ENCODE peak calls at places on chromosomes 16 and 17, in ten cellular contexts. Y, W, F, N, A, O, U, M, S and R are unnamed samples.

GRCh38 chr16:7270823-7271222 is 61.8 kb upstream of the RBFOX1 start:
- DNase-seq in Y (no peak), W (no peak), F (no peak), N (no peak), A (no peak), O (no peak), U (no peak), M (no peak), S (no peak), R (no peak)

GRCh38 chr16:57846078-57846697 is 43.9 kb upstream of the KIFC3 start:
- DNase-seq in Y (no peak), W (no peak), F (no peak), N (peak), A (no peak), O (no peak), U (no peak), M (no peak), S (peak), R (no peak)

GRCh38 chr16:80936410-80936809 is 70.3 kb downstream of the CMC2 start:
- DNase-seq in Y (no peak), W (no peak), F (no peak), N (no peak), A (no peak), O (no peak), U (no peak), M (no peak), S (no peak), R (no peak)

GRCh38 chr16:830871-831570 is 30.5 kb upstream of the GNG13 start:
- DNase-seq in Y (no peak), W (no peak), F (no peak), N (no peak), A (no peak), O (no peak), U (no peak), M (no peak), S (no peak), R (no peak)

GRCh38 chr17:32523827-32524552 is 37.2 kb downstream of the CDK5R1 start:
- DNase-seq in Y (peak), W (no peak), F (no peak), N (no peak), A (no peak), O (no peak), U (no peak), M (no peak), S (no peak), R (no peak)

GRCh38 chr16:31181102-31181830 is 1.3 kb downstream of the FUS start:
- DNase-seq in Y (no peak), W (no peak), F (peak), N (peak), A (no peak), O (no peak), U (peak), M (no peak), S (no peak), R (no peak)

GRCh38 chr17:56887552-56888467 is 26.0 kb downstream of the TRIM25 start:
- DNase-seq in Y (no peak), W (no peak), F (no peak), N (no peak), A (peak), O (no peak), U (no peak), M (no peak), S (no peak), R (no peak)

GRCh38 chr17:44829558-44830358 is at the start of gene GJC1:
- DNase-seq in Y (no peak), W (peak), F (peak), N (peak), A (no peak), O (peak), U (no peak), M (no peak), S (no peak), R (peak)

GRCh38 chr17:19719365-19720209 is 3.2 kb upstream of the SLC47A2 start:
- DNase-seq in Y (no peak), W (peak), F (no peak), N (no peak), A (no peak), O (no peak), U (peak), M (no peak), S (no peak), R (peak)

GRCh38 chr16:71845639-71846431 is at the start of gene ATXN1L:
- DNase-seq in Y (peak), W (peak), F (peak), N (peak), A (peak), O (peak), U (peak), M (peak), S (peak), R (peak)
- TF ChIP-seq POLR2A in Y (peak), W (peak), F (peak), N (peak), A (peak), O (peak), U (peak), M (peak), S (peak), R (peak)

DNA sequence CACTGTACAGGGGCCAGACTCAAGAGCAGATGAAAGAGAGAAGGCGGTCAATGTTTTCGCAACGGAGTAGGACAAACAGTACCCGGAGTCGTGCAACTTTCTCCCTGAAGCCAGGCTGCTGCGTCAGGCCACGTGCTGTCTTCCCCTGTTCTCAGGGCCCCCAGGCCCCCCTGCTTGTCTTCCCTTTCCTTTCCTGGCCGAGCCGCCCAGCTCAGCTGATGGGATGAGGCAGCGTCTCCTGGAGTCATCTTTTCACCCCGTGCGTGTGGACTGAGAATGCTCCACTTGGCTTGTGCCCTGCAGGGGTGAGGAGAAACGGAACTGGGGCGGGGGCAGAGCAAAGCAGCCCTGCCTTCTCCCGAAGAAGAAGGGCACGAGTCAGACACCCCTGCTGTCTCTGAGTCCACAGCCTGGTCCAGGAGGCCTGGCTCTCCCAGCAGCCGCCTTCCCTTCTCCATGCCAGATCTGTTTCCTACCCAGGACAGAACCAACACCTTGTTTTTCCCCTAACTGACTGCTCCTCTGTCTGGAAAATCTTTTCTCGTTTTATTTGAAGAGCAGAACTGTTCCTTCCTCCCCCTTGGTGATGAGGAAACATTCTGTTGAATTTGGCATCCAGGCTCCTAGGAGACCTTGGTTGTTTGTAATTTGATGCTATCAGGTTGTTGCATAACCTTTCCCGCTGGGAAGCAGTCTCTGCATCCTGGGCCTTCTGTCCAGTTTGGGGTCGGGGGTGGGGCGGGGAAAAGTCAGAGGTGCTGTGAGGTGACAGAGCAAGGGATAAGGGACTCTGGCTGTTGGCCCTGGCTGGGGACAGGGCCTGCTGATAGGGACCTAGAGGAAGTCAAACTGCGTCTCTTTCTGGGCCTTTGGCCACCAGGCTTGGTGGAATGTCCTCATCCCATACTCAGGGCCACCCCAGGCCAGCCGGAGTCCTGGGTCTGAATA is 78.8 kb downstream of the WIPI1 start:
- DNase-seq in Y (no peak), W (peak), F (peak), N (peak), A (peak), O (no peak), U (peak), M (peak), S (peak), R (peak)
- TF ChIP-seq POLR2A in Y (no peak), W (no peak), F (no peak), N (no peak), A (peak), O (no peak), U (peak), M (no peak), S (peak), R (no peak)

GRCh38 chr17:76103274-76104139 is at the start of gene EXOC7:
- DNase-seq in Y (peak), W (peak), F (peak), N (peak), A (peak), O (peak), U (peak), M (peak), S (peak), R (peak)
- TF ChIP-seq POLR2A in Y (peak), W (peak), F (peak), N (no peak), A (peak), O (peak), U (peak), M (no peak), S (peak), R (peak)

DNA sequence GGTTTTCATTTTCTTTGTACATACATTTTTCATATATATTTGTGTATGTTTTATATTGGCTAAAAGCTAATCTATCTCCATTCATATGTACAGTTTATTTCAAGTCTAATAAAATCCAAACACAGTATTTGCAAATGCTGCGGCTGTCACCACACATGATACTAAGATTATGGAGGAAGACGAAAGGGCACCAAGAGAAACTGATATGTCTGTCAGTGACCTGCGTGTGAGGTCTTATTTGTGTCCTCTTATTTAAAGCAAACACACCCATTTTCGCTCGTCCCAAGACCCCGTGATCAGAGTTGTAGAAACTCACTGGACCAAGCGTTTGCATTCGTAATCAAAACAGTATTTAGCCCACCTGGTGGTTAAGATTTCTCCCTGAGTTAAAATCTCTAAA is 8.2 kb downstream of the MLYCD start:
- DNase-seq in Y (no peak), W (no peak), F (no peak), N (no peak), A (no peak), O (no peak), U (no peak), M (no peak), S (no peak), R (no peak)
- TF ChIP-seq POLR2A in Y (no peak), W (no peak), F (no peak), N (no peak), A (no peak), O (no peak), U (no peak), M (no peak), S (no peak), R (no peak)